ENCODE peak calls at places on chromosomes 1 and 21, in nine cellular contexts. Q is SK-N-SH, A is Panc1, K is breast epithelium, M is stomach, Y is HepG2, C is sigmoid colon, O is transverse colon, W is GM23338. E is an unnamed sample.
A peak's percentile ranks its signal among the peaks of the same experiment; 100 is the strongest.

GRCh38 chr1:163173121-163173520 is 29.6 kb downstream of the RGS5 start:
- DNase-seq in Q (no peak), A (no peak), K (no peak), M (no peak), Y (no peak), C (no peak), O (no peak), W (no peak), E (no peak)

GRCh38 chr1:203901581-203901980 is 40.2 kb downstream of the SNRPE start:
- DNase-seq in Q (no peak), A (no peak), K (no peak), M (no peak), Y (no peak), C (no peak), O (no peak), W (no peak), E (no peak)

GRCh38 chr1:43997295-43997694 is 5.9 kb downstream of the CCDC24 start:
- DNase-seq in Q (peak; percentile 62), A (no peak), K (no peak), M (no peak), Y (no peak), C (no peak), O (peak; percentile 41), W (no peak), E (no peak)

GRCh38 chr1:90370696-90371095 is 346.4 kb downstream of the BARHL2 start:
- DNase-seq in Q (no peak), A (no peak), K (no peak), M (no peak), Y (no peak), C (no peak), O (no peak), W (no peak), E (no peak)

GRCh38 chr1:30058966-30059365 is 664.4 kb downstream of the MATN1 start:
- DNase-seq in Q (no peak), A (peak; percentile 5), K (no peak), M (no peak), Y (no peak), C (no peak), O (no peak), W (no peak), E (no peak)

GRCh38 chr1:63928197-63929105 is 154.6 kb downstream of the ROR1 start:
- DNase-seq in Q (no peak), A (no peak), K (no peak), M (peak; percentile 61), Y (no peak), C (peak; percentile 74), O (no peak), W (no peak), E (peak; percentile 56)

GRCh38 chr1:230263573-230264195 is 162.4 kb downstream of the PGBD5 start:
- DNase-seq in Q (no peak), A (no peak), K (no peak), M (no peak), Y (no peak), C (no peak), O (no peak), W (no peak), E (no peak)

GRCh38 chr1:29237906-29238600 is 1.7 kb downstream of the PTPRU start:
- DNase-seq in Q (peak; percentile 80), A (no peak), K (peak; percentile 40), M (peak; percentile 44), Y (peak; percentile 34), C (peak; percentile 81), O (peak; percentile 30), W (peak; percentile 75), E (peak; percentile 54)

GRCh38 chr1:109501644-109502367 is 7.7 kb downstream of the AMIGO1 start:
- DNase-seq in Q (no peak), A (no peak), K (no peak), M (no peak), Y (no peak), C (no peak), O (no peak), W (no peak), E (no peak)

GRCh38 chr1:109499081-109499480 is 5.2 kb downstream of the CYB561D1 start:
- DNase-seq in Q (no peak), A (no peak), K (no peak), M (no peak), Y (no peak), C (no peak), O (no peak), W (no peak), E (no peak)

GRCh38 chr1:109498161-109498801 is 4.4 kb downstream of the CYB561D1 start:
- DNase-seq in Q (peak; percentile 87), A (no peak), K (no peak), M (no peak), Y (no peak), C (no peak), O (no peak), W (peak; percentile 84), E (no peak)

GRCh38 chr1:109500886-109501285 is 7.0 kb downstream of the CYB561D1 start:
- DNase-seq in Q (no peak), A (no peak), K (no peak), M (no peak), Y (no peak), C (no peak), O (no peak), W (no peak), E (no peak)

DNA sequence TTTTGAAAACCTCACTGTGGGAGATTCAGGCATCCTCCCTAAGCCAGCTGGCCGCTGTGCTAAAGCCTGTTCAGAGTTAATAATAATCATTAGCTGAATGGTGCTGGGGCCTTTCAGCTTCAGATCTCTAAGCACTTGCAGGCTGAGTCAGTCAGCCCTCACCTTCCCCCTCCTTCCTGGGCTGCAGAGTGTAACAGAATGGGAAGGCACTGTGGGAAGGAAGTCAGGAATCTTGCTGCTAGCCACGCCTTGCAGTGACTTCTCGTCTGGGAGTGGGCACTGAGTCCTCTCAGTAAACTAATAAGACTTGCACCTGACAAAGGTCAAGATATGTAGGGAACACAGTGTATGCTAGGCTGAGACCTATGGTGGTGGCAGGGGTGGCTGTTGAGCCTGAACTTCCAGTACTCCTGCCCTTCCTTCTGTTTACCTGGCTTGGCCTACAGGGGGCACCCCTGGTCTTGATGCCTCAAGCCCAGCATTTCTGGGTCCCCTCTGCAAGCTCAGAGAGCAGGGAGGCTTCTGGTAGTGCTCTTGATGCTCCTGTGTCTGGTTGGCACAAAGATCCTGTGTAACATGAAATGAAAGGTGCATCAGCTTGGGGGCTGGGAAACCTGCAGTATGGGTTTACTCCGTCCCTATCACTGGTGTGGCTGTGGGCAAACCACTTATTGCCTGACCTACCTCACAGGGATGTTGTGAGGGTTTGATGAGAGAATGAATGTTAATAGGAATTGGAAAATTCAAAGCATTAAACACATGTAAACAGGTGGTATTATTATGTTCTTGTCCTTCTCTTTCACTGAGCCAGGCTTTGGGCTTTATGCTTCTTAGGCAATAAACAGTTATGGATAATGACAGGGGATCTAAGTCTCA is 6.0 kb downstream of the CYB561D1 start:
- DNase-seq in Q (peak; percentile 42), A (no peak), K (no peak), M (peak; percentile 66), Y (peak; percentile 45), C (no peak), O (peak; percentile 83), W (peak; percentile 90), E (no peak)
- H3K4me1 ChIP-seq in Q (peaks cover 17% of the 10 kb centered on the region), A (no peaks in the 10 kb centered on the region), K (no peaks in the 10 kb centered on the region), M (peaks cover 44% of the 10 kb centered on the region), Y (peaks cover 4% of the 10 kb centered on the region), C (peaks cover 58% of the 10 kb centered on the region), O (peaks cover 26% of the 10 kb centered on the region), W (peaks cover 16% of the 10 kb centered on the region), E (peaks cover 3% of the 10 kb centered on the region)

GRCh38 chr21:15687208-15687607 is 42.6 kb upstream of the USP25 start:
- DNase-seq in Q (no peak), A (no peak), K (no peak), M (no peak), Y (no peak), C (no peak), O (no peak), W (no peak), E (no peak)

GRCh38 chr21:15682182-15682895 is 47.4 kb upstream of the USP25 start:
- DNase-seq in Q (no peak), A (no peak), K (no peak), M (no peak), Y (peak; percentile 49), C (no peak), O (no peak), W (no peak), E (no peak)

GRCh38 chr21:15686506-15686905 is 43.3 kb upstream of the USP25 start:
- DNase-seq in Q (no peak), A (no peak), K (no peak), M (no peak), Y (no peak), C (no peak), O (no peak), W (no peak), E (no peak)

GRCh38 chr21:15679630-15680029 is 50.2 kb upstream of the USP25 start:
- DNase-seq in Q (no peak), A (no peak), K (no peak), M (no peak), Y (peak; percentile 3), C (no peak), O (no peak), W (peak; percentile 29), E (no peak)

DNA sequence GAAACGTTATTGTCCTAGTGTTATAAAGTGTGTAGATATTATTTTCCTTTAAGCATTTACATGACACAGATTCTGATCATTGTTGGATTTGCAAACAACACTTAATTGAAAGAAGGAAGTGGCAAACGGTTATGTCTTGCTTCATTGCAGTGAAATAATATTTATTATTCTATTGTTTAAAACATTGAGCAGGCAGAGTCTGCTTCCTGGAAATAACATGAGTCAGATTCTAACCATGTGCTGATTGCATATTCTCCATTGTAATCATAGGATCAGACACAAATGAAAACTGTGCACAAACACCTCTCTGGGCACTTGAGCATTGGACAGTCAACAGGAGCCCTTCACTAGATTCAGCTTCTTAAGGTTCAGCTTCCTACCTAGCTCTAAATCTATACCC is 46.8 kb upstream of the USP25 start:
- DNase-seq in Q (no peak), A (no peak), K (no peak), M (no peak), Y (no peak), C (no peak), O (no peak), W (no peak), E (no peak)
- TF ChIP-seq POLR2AphosphoS5 in Q (no peak), A (no peak), K (no peak), M (no peak), Y (no peak), C (no peak), O (no peak), W (no peak), E (no peak)

DNA sequence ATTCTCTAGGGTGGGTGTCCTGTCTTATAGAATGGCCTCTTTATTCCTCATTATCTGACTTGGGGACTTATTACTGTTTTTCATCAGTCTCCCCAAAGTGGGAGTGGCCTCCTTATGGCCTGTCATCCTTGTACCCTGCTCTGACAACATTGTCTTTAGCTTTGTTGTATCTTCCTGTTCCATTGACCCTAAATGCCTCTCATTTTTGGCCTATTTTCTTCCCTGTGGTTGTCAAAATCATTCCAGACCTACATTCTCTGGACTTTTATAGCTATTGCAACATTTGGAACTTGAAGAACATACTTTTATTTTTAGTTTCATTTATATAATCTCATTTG is 9.7 kb downstream of the SFT2D2 start:
- DNase-seq in Q (no peak), A (no peak), K (no peak), M (no peak), Y (no peak), C (no peak), O (no peak), W (no peak), E (no peak)
- TF ChIP-seq CTCF in Q (no peak), A (peak; percentile 30), K (no peak), M (no peak), Y (no peak), C (no peak), O (no peak), W (peak; percentile 30), E (no peak)

DNA sequence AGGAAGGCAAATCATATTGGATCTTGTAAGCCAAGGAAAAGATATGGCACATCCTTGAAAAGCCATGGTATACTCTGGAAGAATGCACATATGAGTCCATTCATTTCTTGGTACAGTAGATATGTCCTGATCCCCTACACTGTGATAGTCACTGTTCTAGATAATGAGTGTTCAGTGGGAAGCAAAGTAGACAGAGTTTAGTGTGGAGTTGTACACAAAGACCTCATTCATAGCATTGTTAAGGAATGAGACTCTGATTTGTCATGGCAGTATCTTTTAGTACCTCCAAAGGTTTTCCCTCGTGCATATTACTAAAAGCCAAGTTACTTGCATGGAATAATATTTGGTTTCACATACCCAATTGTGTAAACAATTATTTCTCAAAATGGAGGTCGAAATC is 204.7 kb downstream of the NFIA start:
- DNase-seq in Q (no peak), A (no peak), K (no peak), M (no peak), Y (peak; percentile 37), C (no peak), O (no peak), W (no peak), E (no peak)
- H3K4me1 ChIP-seq in Q (peaks cover 5% of the 10 kb centered on the region), A (no peaks in the 10 kb centered on the region), K (no peaks in the 10 kb centered on the region), M (no peaks in the 10 kb centered on the region), Y (peaks cover 41% of the 10 kb centered on the region), C (peaks cover 16% of the 10 kb centered on the region), O (no peaks in the 10 kb centered on the region), W (peaks cover 42% of the 10 kb centered on the region), E (no peaks in the 10 kb centered on the region)

E was measured in prostate gland.